ENCODE peak calls at places on chromosomes 13 and 19, in five cellular contexts. One of them, this sample, is unnamed.
A peak's percentile ranks its signal among the peaks of the same experiment; 100 is the strongest.

GRCh38 chr13:64239372-64239771 is 2823.7 kb upstream of the PCDH20 start:
- DNase-seq in trophoblast cell: no peak
- DNase-seq in mesenchymal stem cell: peak; percentile 18
- DNase-seq in neuronal stem cell: no peak
- DNase-seq in H9: no peak
- DNase-seq in this sample: no peak

GRCh38 chr19:3381701-3382372 is 15.5 kb downstream of the NFIC start:
- DNase-seq in trophoblast cell: no peak
- DNase-seq in mesenchymal stem cell: no peak
- DNase-seq in neuronal stem cell: no peak
- DNase-seq in H9: no peak
- DNase-seq in this sample: no peak

GRCh38 chr13:61029064-61029463 is 386.6 kb downstream of the PCDH20 start:
- DNase-seq in neuronal stem cell: no peak
- DNase-seq in trophoblast cell: no peak
- DNase-seq in mesenchymal stem cell: no peak
- DNase-seq in H9: peak; percentile 49
- DNase-seq in this sample: no peak

GRCh38 chr13:94542917-94543316 is 53.0 kb downstream of the TGDS start:
- DNase-seq in mesenchymal stem cell: no peak
- DNase-seq in trophoblast cell: no peak
- DNase-seq in H9: no peak
- DNase-seq in neuronal stem cell: no peak
- DNase-seq in this sample: no peak

GRCh38 chr19:15248648-15249559 is 16.7 kb upstream of the EPHX3 start:
- DNase-seq in trophoblast cell: peak; percentile 91
- DNase-seq in H9: no peak
- DNase-seq in neuronal stem cell: no peak
- DNase-seq in mesenchymal stem cell: peak; percentile 88
- DNase-seq in this sample: no peak

GRCh38 chr19:10332158-10332964 is 968 bp downstream of the RAVER1 start:
- DNase-seq in H9: no peak
- DNase-seq in trophoblast cell: no peak
- DNase-seq in neuronal stem cell: no peak
- DNase-seq in mesenchymal stem cell: no peak
- DNase-seq in this sample: no peak

GRCh38 chr13:51999525-51999924 is 11.7 kb downstream of the ATP7B start:
- DNase-seq in mesenchymal stem cell: no peak
- DNase-seq in neuronal stem cell: no peak
- DNase-seq in H9: no peak
- DNase-seq in trophoblast cell: peak; percentile 30
- DNase-seq in this sample: no peak

GRCh38 chr13:98409281-98409680 is 167.6 kb downstream of the STK24 start:
- DNase-seq in mesenchymal stem cell: no peak
- DNase-seq in trophoblast cell: no peak
- DNase-seq in H9: no peak
- DNase-seq in neuronal stem cell: no peak
- DNase-seq in this sample: no peak

GRCh38 chr19:531753-532571 is at the start of gene CDC34:
- DNase-seq in H9: no peak
- DNase-seq in neuronal stem cell: no peak
- DNase-seq in trophoblast cell: no peak
- DNase-seq in mesenchymal stem cell: no peak
- DNase-seq in this sample: no peak

GRCh38 chr19:30028118-30028991 is 86.3 kb downstream of the URI1 start:
- DNase-seq in trophoblast cell: no peak
- DNase-seq in neuronal stem cell: no peak
- DNase-seq in H9: no peak
- DNase-seq in mesenchymal stem cell: no peak
- DNase-seq in this sample: no peak

GRCh38 chr19:40713939-40714338 is 2.7 kb downstream of the COQ8B start:
- DNase-seq in neuronal stem cell: no peak
- DNase-seq in mesenchymal stem cell: no peak
- DNase-seq in H9: no peak
- DNase-seq in trophoblast cell: no peak
- DNase-seq in this sample: no peak

GRCh38 chr19:14050512-14050911 is 11.4 kb downstream of the PALM3 start:
- DNase-seq in trophoblast cell: no peak
- DNase-seq in H9: no peak
- DNase-seq in mesenchymal stem cell: no peak
- DNase-seq in neuronal stem cell: no peak
- DNase-seq in this sample: no peak

GRCh38 chr13:32426191-32426980 is 1.5 kb downstream of the N4BP2L1 start:
- DNase-seq in neuronal stem cell: no peak
- DNase-seq in trophoblast cell: no peak
- DNase-seq in mesenchymal stem cell: peak; percentile 46
- DNase-seq in H9: no peak
- DNase-seq in this sample: no peak

GRCh38 chr13:110450016-110450900 is 111.3 kb downstream of the RAB20 start:
- DNase-seq in trophoblast cell: no peak
- DNase-seq in H9: no peak
- DNase-seq in mesenchymal stem cell: no peak
- DNase-seq in neuronal stem cell: no peak
- DNase-seq in this sample: no peak

GRCh38 chr13:37715606-37716015 is 117.0 kb upstream of the POSTN start:
- DNase-seq in trophoblast cell: no peak
- DNase-seq in mesenchymal stem cell: peak; percentile 74
- DNase-seq in neuronal stem cell: no peak
- DNase-seq in H9: no peak
- DNase-seq in this sample: no peak

GRCh38 chr19:31356587-31357314 is 7.5 kb upstream of the TSHZ3 start:
- DNase-seq in mesenchymal stem cell: no peak
- DNase-seq in neuronal stem cell: no peak
- DNase-seq in trophoblast cell: no peak
- DNase-seq in H9: peak; percentile 77
- DNase-seq in this sample: no peak

GRCh38 chr19:43674630-43674982 is 4.6 kb upstream of the PLAUR start:
- DNase-seq in mesenchymal stem cell: peak; percentile 47
- DNase-seq in trophoblast cell: no peak
- DNase-seq in H9: no peak
- DNase-seq in neuronal stem cell: no peak
- DNase-seq in this sample: no peak

GRCh38 chr13:104385409-104385808 is 1319.2 kb upstream of the SLC10A2 start:
- DNase-seq in neuronal stem cell: no peak
- DNase-seq in mesenchymal stem cell: peak; percentile 49
- DNase-seq in trophoblast cell: no peak
- DNase-seq in H9: no peak
- DNase-seq in this sample: no peak

GRCh38 chr13:66972659-66973058 is 257.5 kb downstream of the PCDH9 start:
- DNase-seq in neuronal stem cell: no peak
- DNase-seq in H9: no peak
- DNase-seq in mesenchymal stem cell: no peak
- DNase-seq in trophoblast cell: no peak
- DNase-seq in this sample: no peak

GRCh38 chr13:83879431-83880171 is 2.7 kb downstream of the SLITRK1 start:
- DNase-seq in neuronal stem cell: no peak
- DNase-seq in trophoblast cell: no peak
- DNase-seq in H9: peak; percentile 39
- DNase-seq in mesenchymal stem cell: no peak
- DNase-seq in this sample: no peak

GRCh38 chr19:4539169-4539696 is 603 bp downstream of the LRG1 start:
- DNase-seq in H9: no peak
- DNase-seq in neuronal stem cell: no peak
- DNase-seq in mesenchymal stem cell: no peak
- DNase-seq in trophoblast cell: no peak
- DNase-seq in this sample: no peak

GRCh38 chr19:8085606-8086464 is 33.3 kb downstream of the CCL25 start:
- DNase-seq in neuronal stem cell: peak; percentile 41
- DNase-seq in mesenchymal stem cell: no peak
- DNase-seq in H9: no peak
- DNase-seq in trophoblast cell: no peak
- DNase-seq in this sample: no peak

GRCh38 chr19:2048104-2048958 is 2.7 kb downstream of the MKNK2 start:
- DNase-seq in trophoblast cell: no peak
- DNase-seq in mesenchymal stem cell: no peak
- DNase-seq in neuronal stem cell: no peak
- DNase-seq in H9: peak; percentile 22
- DNase-seq in this sample: no peak

GRCh38 chr13:73428137-73428536 is 369.3 kb downstream of the KLF5 start:
- DNase-seq in neuronal stem cell: no peak
- DNase-seq in mesenchymal stem cell: peak; percentile 71
- DNase-seq in trophoblast cell: peak; percentile 47
- DNase-seq in H9: no peak
- DNase-seq in this sample: no peak

GRCh38 chr19:33302974-33303790 is 848 bp upstream of the CEBPA start:
- DNase-seq in H9: peak; percentile 66
- DNase-seq in neuronal stem cell: no peak
- DNase-seq in trophoblast cell: peak; percentile 68
- DNase-seq in mesenchymal stem cell: peak; percentile 66
- DNase-seq in this sample: peak; percentile 70

GRCh38 chr19:54357381-54357780 is 7.3 kb downstream of the LAIR1 start:
- DNase-seq in neuronal stem cell: no peak
- DNase-seq in mesenchymal stem cell: no peak
- DNase-seq in trophoblast cell: no peak
- DNase-seq in H9: no peak
- DNase-seq in this sample: no peak

GRCh38 chr13:111029957-111030609 is 85.0 kb upstream of the ARHGEF7 start:
- DNase-seq in mesenchymal stem cell: no peak
- DNase-seq in trophoblast cell: no peak
- DNase-seq in H9: no peak
- DNase-seq in neuronal stem cell: no peak
- DNase-seq in this sample: no peak

GRCh38 chr19:40650749-40651305 is 39.6 kb downstream of the NUMBL start:
- DNase-seq in neuronal stem cell: no peak
- DNase-seq in mesenchymal stem cell: no peak
- DNase-seq in trophoblast cell: no peak
- DNase-seq in H9: no peak
- DNase-seq in this sample: no peak

GRCh38 chr13:70905035-70905434 is 796.8 kb upstream of the KLHL1 start:
- DNase-seq in mesenchymal stem cell: no peak
- DNase-seq in neuronal stem cell: no peak
- DNase-seq in trophoblast cell: no peak
- DNase-seq in H9: no peak
- DNase-seq in this sample: no peak

GRCh38 chr13:48923376-48923775 is 52.3 kb upstream of the FNDC3A start:
- DNase-seq in H9: no peak
- DNase-seq in trophoblast cell: no peak
- DNase-seq in neuronal stem cell: no peak
- DNase-seq in mesenchymal stem cell: no peak
- DNase-seq in this sample: no peak

GRCh38 chr13:70339738-70340137 is 231.5 kb upstream of the KLHL1 start:
- DNase-seq in mesenchymal stem cell: peak; percentile 45
- DNase-seq in trophoblast cell: no peak
- DNase-seq in H9: peak; percentile 58
- DNase-seq in neuronal stem cell: no peak
- DNase-seq in this sample: peak; percentile 52

DNA sequence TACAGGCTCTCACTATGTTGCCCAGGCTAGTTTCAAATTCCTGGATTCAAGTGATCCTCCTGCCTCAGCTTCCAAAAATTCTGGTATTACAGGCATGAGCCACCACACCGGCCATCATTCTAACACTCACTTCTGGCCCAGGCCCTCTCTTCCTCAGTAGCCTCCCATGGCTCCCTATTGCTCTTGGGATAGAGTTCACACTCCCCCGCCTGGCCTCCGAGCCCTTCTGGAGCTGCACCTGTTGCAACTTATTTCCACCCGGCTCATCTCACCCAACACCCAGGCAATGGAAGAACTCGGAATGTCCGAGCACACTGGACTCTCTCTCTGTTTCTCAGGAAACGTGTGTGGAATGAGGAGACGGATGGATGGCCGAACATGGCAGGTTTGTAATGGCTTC is 9.0 kb upstream of the SBK3 start:
- DNase-seq in mesenchymal stem cell: no peak
- DNase-seq in neuronal stem cell: no peak
- DNase-seq in H9: no peak
- DNase-seq in trophoblast cell: no peak
- DNase-seq in this sample: no peak
- H2BK12ac ChIP-seq in mesenchymal stem cell: no peak overlapping the region
- H2BK12ac ChIP-seq in neuronal stem cell: no peak overlapping the region
- H2BK12ac ChIP-seq in H9: no peak overlapping the region
- H2BK12ac ChIP-seq in trophoblast cell: no peak overlapping the region
- H2BK12ac ChIP-seq in this sample: no peak overlapping the region

GRCh38 chr13:21233086-21233485 is 56.6 kb downstream of the MRPL57 start:
- DNase-seq in trophoblast cell: no peak
- DNase-seq in neuronal stem cell: no peak
- DNase-seq in H9: no peak
- DNase-seq in mesenchymal stem cell: no peak
- DNase-seq in this sample: no peak

GRCh38 chr13:21232599-21232998 is 56.1 kb downstream of the MRPL57 start:
- DNase-seq in H9: no peak
- DNase-seq in neuronal stem cell: no peak
- DNase-seq in mesenchymal stem cell: no peak
- DNase-seq in trophoblast cell: no peak
- DNase-seq in this sample: no peak

GRCh38 chr13:21231426-21231945 is 55.0 kb downstream of the MRPL57 start:
- DNase-seq in neuronal stem cell: no peak
- DNase-seq in mesenchymal stem cell: no peak
- DNase-seq in H9: no peak
- DNase-seq in trophoblast cell: peak; percentile 81
- DNase-seq in this sample: no peak

GRCh38 chr13:21230516-21230915 is 54.1 kb downstream of the MRPL57 start:
- DNase-seq in trophoblast cell: no peak
- DNase-seq in mesenchymal stem cell: no peak
- DNase-seq in H9: no peak
- DNase-seq in neuronal stem cell: no peak
- DNase-seq in this sample: no peak

GRCh38 chr13:21232196-21232595 is 55.7 kb downstream of the MRPL57 start:
- DNase-seq in trophoblast cell: no peak
- DNase-seq in mesenchymal stem cell: no peak
- DNase-seq in neuronal stem cell: no peak
- DNase-seq in H9: no peak
- DNase-seq in this sample: no peak
- H2BK12ac ChIP-seq in trophoblast cell: no peak overlapping the region
- H2BK12ac ChIP-seq in mesenchymal stem cell: no peak overlapping the region
- H2BK12ac ChIP-seq in neuronal stem cell: no peak overlapping the region
- H2BK12ac ChIP-seq in H9: no peak overlapping the region
- H2BK12ac ChIP-seq in this sample: no peak overlapping the region

GRCh38 chr13:113581871-113582270 is 2.7 kb upstream of the TFDP1 start:
- DNase-seq in mesenchymal stem cell: no peak
- DNase-seq in trophoblast cell: no peak
- DNase-seq in H9: peak; percentile 10
- DNase-seq in neuronal stem cell: no peak
- DNase-seq in this sample: peak; percentile 39
- H2BK12ac ChIP-seq in mesenchymal stem cell: no peak overlapping the region
- H2BK12ac ChIP-seq in trophoblast cell: no peak overlapping the region
- H2BK12ac ChIP-seq in H9: no peak overlapping the region
- H2BK12ac ChIP-seq in neuronal stem cell: no peak overlapping the region
- H2BK12ac ChIP-seq in this sample: no peak overlapping the region

DNA sequence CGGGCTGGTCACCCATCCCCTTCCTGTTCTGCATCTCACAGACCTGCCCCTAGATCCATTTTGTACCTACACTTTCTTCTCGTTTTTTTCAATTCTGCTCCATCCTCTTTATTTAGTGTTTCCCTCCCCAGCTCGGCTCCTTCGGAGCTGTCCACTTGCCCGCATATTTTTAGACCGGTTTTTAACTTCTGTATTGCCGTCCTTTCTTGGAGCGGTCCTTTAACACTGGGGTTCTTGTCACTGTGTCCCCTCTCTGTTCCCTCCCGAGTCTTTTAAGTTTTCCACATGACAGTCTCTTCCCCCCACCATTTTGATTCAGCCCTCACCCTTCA is 1.7 kb downstream of the ARHGAP35 start:
- DNase-seq in mesenchymal stem cell: peak; percentile 57
- DNase-seq in trophoblast cell: no peak
- DNase-seq in neuronal stem cell: no peak
- DNase-seq in H9: no peak
- DNase-seq in this sample: no peak
- H2BK12ac ChIP-seq in mesenchymal stem cell: no peak overlapping the region
- H2BK12ac ChIP-seq in trophoblast cell: no peak overlapping the region
- H2BK12ac ChIP-seq in neuronal stem cell: no peak overlapping the region
- H2BK12ac ChIP-seq in H9: no peak overlapping the region
- H2BK12ac ChIP-seq in this sample: no peak overlapping the region

This sample was measured in H1.